ENCODE peak calls at places on chromosomes 13 and 19, in four cellular contexts. R is K562; Y is CD8-positive, alpha-beta memory T cell; M is kidney. T is an unnamed sample.

GRCh38 chr13:51147732-51148131 is 36.7 kb upstream of the C13orf42 start:
- DNase-seq in R (no peak), Y (no peak), M (no peak), T (no peak)

GRCh38 chr13:44312898-44313551 is 60.6 kb upstream of the SERP2 start:
- DNase-seq in M (no peak), R (no peak), Y (no peak), T (no peak)

GRCh38 chr19:13012690-13013608 is 17.7 kb downstream of the NFIX start:
- DNase-seq in R (peak; percentile 65), Y (peak; percentile 26), M (peak; percentile 91), T (no peak)

GRCh38 chr19:45742969-45743368 is 9.7 kb downstream of the MEIOSIN start:
- DNase-seq in R (no peak), Y (no peak), M (no peak), T (no peak)

GRCh38 chr13:51635137-51635878 is 51.0 kb downstream of the WDFY2 start:
- DNase-seq in Y (peak; percentile 42), R (no peak), M (no peak), T (no peak)

GRCh38 chr19:34430738-34431625 is 2.8 kb downstream of the UBA2 start:
- DNase-seq in M (no peak), Y (peak; percentile 67), R (peak; percentile 59), T (peak; percentile 9)

GRCh38 chr19:55654323-55654832 is 457 bp upstream of the U2AF2 start:
- DNase-seq in Y (peak; percentile 100), R (peak; percentile 74), M (peak; percentile 100), T (peak; percentile 98)

GRCh38 chr19:17542042-17542441 is 13.4 kb upstream of the COLGALT1 start:
- DNase-seq in Y (no peak), M (peak; percentile 43), R (no peak), T (no peak)

GRCh38 chr13:20161951-20162300 is 1.1 kb upstream of the GJA3 start:
- DNase-seq in R (no peak), M (no peak), Y (no peak), T (no peak)

GRCh38 chr19:58387338-58388174 is 487 bp downstream of the RPS5 start:
- DNase-seq in Y (no peak), R (no peak), M (no peak), T (no peak)

GRCh38 chr19:16449330-16449961 is 22.3 kb downstream of the EPS15L1 start:
- DNase-seq in R (no peak), M (no peak), Y (no peak), T (no peak)

GRCh38 chr13:77751513-77752456 is 54.3 kb downstream of the SLAIN1 start:
- DNase-seq in R (peak; percentile 21), Y (peak; percentile 41), M (no peak), T (peak; percentile 25)

GRCh38 chr19:44401108-44401786 is at the start of gene ZNF285:
- DNase-seq in R (peak; percentile 87), Y (peak; percentile 77), M (peak; percentile 96), T (peak; percentile 93)

GRCh38 chr19:36420961-36421748 is 2.7 kb upstream of the ZFP82 start:
- DNase-seq in Y (no peak), R (no peak), M (peak; percentile 61), T (no peak)

GRCh38 chr19:29576043-29576442 is 30.0 kb upstream of the POP4 start:
- DNase-seq in Y (no peak), R (no peak), M (no peak), T (no peak)

GRCh38 chr13:90336507-90336906 is 1011.0 kb upstream of the MIR17HG start:
- DNase-seq in R (no peak), Y (no peak), M (no peak), T (no peak)

GRCh38 chr13:98822238-98822606 is 69.8 kb upstream of the SLC15A1 start:
- DNase-seq in R (no peak), Y (no peak), M (no peak), T (no peak)

GRCh38 chr19:42322305-42322704 is 3.1 kb upstream of the MEGF8 start:
- DNase-seq in R (no peak), Y (no peak), M (no peak), T (no peak)

GRCh38 chr19:11420429-11420893 is 1.3 kb upstream of the RGL3 start:
- DNase-seq in R (no peak), Y (no peak), M (peak; percentile 83), T (no peak)

GRCh38 chr19:15702590-15702930 is 25.3 kb upstream of the OR10H2 start:
- DNase-seq in Y (no peak), R (no peak), M (peak; percentile 84), T (no peak)

GRCh38 chr19:46428278-46429141 is at the start of gene PNMA8C:
- DNase-seq in Y (peak; percentile 27), M (peak; percentile 92), R (peak; percentile 61), T (peak; percentile 85)

GRCh38 chr19:12597594-12597993 is 13.0 kb downstream of the ZNF490 start:
- DNase-seq in R (no peak), M (no peak), Y (no peak), T (no peak)

GRCh38 chr13:50610238-50610637 is 233.3 kb downstream of the DLEU7 start:
- DNase-seq in Y (no peak), M (no peak), R (no peak), T (no peak)

GRCh38 chr19:3224346-3225325 is at the start of gene CELF5:
- DNase-seq in Y (peak; percentile 58), R (peak; percentile 96), M (no peak), T (no peak)

DNA sequence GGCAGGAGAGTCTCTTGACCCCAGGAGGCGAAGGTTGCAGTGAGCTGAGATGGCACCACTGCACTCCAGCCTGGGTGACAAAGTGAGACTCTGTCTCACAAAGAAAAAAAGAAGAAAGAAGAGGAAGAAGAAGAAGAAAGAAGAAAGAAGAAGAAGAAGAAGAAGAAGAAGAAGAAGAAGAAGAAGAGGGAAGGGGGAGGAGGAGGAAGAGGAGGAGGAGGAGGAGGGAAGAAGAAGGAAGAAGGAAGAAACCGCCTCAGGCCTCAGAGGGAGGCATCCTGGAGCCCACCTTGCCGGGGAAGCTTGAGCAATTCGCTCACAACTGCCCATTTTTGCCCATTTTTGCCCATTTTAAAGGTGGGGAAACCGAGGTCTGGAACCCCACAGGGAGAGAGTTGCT is 9.5 kb downstream of the FCGBP start:
- DNase-seq in M (no peak), Y (no peak), R (no peak), T (no peak)
- H3K27ac ChIP-seq in M (no peak overlapping the region), Y (no peak overlapping the region), R (no peak overlapping the region), T (no peak overlapping the region)

DNA sequence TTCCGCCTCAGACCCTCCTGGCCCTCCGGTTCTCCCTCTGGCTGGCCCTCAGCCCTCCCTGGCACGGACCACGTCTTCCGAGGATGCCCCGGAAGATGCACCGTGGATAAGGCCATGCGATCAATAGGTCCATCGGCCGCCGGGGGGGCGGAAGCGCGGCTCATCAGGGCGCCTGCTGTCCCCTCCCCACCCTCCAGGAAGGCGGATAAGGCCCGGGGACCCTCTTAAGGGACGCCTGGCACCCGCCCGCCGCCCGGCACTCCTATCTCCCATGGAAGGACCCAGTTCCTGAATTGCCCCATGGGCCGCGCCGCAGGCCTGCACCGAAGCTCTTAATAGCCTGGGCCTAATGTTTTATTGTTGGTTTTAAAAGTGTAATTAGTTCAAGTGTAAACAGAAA is 46.2 kb upstream of the TCF3 start:
- DNase-seq in Y (no peak), R (no peak), M (no peak), T (no peak)
- H3K4me3 ChIP-seq in Y (no peak overlapping the region), R (no peak overlapping the region), M (no peak overlapping the region), T (no peak overlapping the region)

DNA sequence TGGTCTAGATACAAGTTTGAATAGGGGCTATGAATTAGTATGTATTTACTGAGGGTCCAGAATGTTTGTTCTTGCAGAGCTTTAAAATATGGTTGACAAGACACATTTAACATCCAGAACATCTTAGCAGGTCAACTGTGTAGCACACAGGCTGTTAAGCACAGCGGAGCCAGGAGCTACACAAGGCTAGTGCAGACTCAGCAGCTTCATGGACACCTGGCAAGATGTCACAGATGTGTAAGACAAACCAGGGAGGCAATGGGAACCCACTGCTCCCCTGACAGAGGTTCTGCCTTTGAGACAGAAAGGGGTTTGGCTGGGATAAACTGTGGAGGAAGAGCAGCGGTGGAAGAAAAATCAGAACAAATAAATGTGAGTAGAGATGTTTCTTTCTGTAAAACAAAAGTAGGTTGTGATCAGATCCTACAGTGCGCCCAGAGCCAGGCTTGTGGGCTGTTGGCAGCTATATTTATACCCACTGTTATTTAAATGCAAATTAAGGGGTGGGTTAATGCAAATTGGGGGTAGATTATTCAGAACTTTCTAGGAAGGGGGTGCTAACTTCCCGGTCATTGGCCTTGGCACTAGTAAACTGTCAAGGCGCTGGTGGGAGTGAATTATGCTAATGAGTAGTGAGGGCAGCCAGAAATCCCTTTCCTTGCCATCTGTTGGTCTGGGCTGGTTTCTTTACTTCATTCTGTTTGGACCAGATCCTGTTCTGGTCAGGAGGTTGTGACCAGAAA is 33.0 kb downstream of the MIPEP start:
- DNase-seq in M (no peak), R (no peak), Y (no peak), T (no peak)
- H3K27ac ChIP-seq in M (no peak overlapping the region), R (no peak overlapping the region), Y (no peak overlapping the region), T (no peak overlapping the region)

GRCh38 chr19:38543807-38544568 is 73.8 kb downstream of the MAP4K1 start:
- DNase-seq in M (peak; percentile 86), R (peak; percentile 98), Y (no peak), T (peak; percentile 35)
- H3K4me3 ChIP-seq in M (no peak overlapping the region), R (peak overlapping the region; percentile 56), Y (no peak overlapping the region), T (no peak overlapping the region)